ENCODE peak calls at places on chromosomes 6 and 20, in five cellular contexts. One of them, this sample, is unnamed.

GRCh38 chr6:158017621-158018369 is 36.1 kb downstream of the SYNJ2 start:
- DNase-seq in CD8-positive, alpha-beta memory T cell: no peak
- DNase-seq in T-helper 2 cell: no peak
- DNase-seq in lower leg skin: no peak
- DNase-seq in stimulated activated naive B cell treated with anti-CD40 and anti-IgM and Interleukin-4, amounts not matched to agents 10 μg/mL and 1 μg/mL and 100 μg/mL, for 72 hours: no peak
- DNase-seq in this sample: no peak

GRCh38 chr6:111061493-111061892 is 25.8 kb upstream of the SLC16A10 start:
- DNase-seq in CD8-positive, alpha-beta memory T cell: no peak
- DNase-seq in T-helper 2 cell: no peak
- DNase-seq in lower leg skin: no peak
- DNase-seq in stimulated activated naive B cell treated with anti-CD40 and anti-IgM and Interleukin-4, amounts not matched to agents 10 μg/mL and 1 μg/mL and 100 μg/mL, for 72 hours: no peak
- DNase-seq in this sample: peak; percentile 8

GRCh38 chr6:24497254-24497989 is 2.7 kb downstream of the ALDH5A1 start:
- DNase-seq in CD8-positive, alpha-beta memory T cell: no peak
- DNase-seq in T-helper 2 cell: no peak
- DNase-seq in lower leg skin: peak; percentile 7
- DNase-seq in stimulated activated naive B cell treated with anti-CD40 and anti-IgM and Interleukin-4, amounts not matched to agents 10 μg/mL and 1 μg/mL and 100 μg/mL, for 72 hours: no peak
- DNase-seq in this sample: no peak

GRCh38 chr6:45650527-45651135 is 272.9 kb upstream of the SUPT3H start:
- DNase-seq in CD8-positive, alpha-beta memory T cell: no peak
- DNase-seq in T-helper 2 cell: no peak
- DNase-seq in lower leg skin: peak; percentile 32
- DNase-seq in stimulated activated naive B cell treated with anti-CD40 and anti-IgM and Interleukin-4, amounts not matched to agents 10 μg/mL and 1 μg/mL and 100 μg/mL, for 72 hours: no peak
- DNase-seq in this sample: peak; percentile 92

GRCh38 chr6:89297695-89298351 is 17.3 kb downstream of the GABRR2 start:
- DNase-seq in CD8-positive, alpha-beta memory T cell: peak; percentile 61
- DNase-seq in T-helper 2 cell: peak; percentile 81
- DNase-seq in lower leg skin: peak; percentile 39
- DNase-seq in stimulated activated naive B cell treated with anti-CD40 and anti-IgM and Interleukin-4, amounts not matched to agents 10 μg/mL and 1 μg/mL and 100 μg/mL, for 72 hours: peak; percentile 56
- DNase-seq in this sample: peak; percentile 99

GRCh38 chr6:36713846-36714245 is 16.2 kb downstream of the RAB44 start:
- DNase-seq in CD8-positive, alpha-beta memory T cell: no peak
- DNase-seq in T-helper 2 cell: no peak
- DNase-seq in lower leg skin: peak; percentile 68
- DNase-seq in stimulated activated naive B cell treated with anti-CD40 and anti-IgM and Interleukin-4, amounts not matched to agents 10 μg/mL and 1 μg/mL and 100 μg/mL, for 72 hours: no peak
- DNase-seq in this sample: no peak

GRCh38 chr6:42279966-42280629 is 62.4 kb upstream of the MRPS10 start:
- DNase-seq in CD8-positive, alpha-beta memory T cell: no peak
- DNase-seq in T-helper 2 cell: no peak
- DNase-seq in lower leg skin: peak; percentile 80
- DNase-seq in stimulated activated naive B cell treated with anti-CD40 and anti-IgM and Interleukin-4, amounts not matched to agents 10 μg/mL and 1 μg/mL and 100 μg/mL, for 72 hours: no peak
- DNase-seq in this sample: peak; percentile 42

GRCh38 chr6:33885121-33886057 is 81.6 kb upstream of the MLN start:
- DNase-seq in CD8-positive, alpha-beta memory T cell: no peak
- DNase-seq in T-helper 2 cell: no peak
- DNase-seq in lower leg skin: no peak
- DNase-seq in stimulated activated naive B cell treated with anti-CD40 and anti-IgM and Interleukin-4, amounts not matched to agents 10 μg/mL and 1 μg/mL and 100 μg/mL, for 72 hours: no peak
- DNase-seq in this sample: peak; percentile 21

GRCh38 chr20:57439432-57439831 is 48.2 kb downstream of the RBM38 start:
- DNase-seq in CD8-positive, alpha-beta memory T cell: no peak
- DNase-seq in T-helper 2 cell: no peak
- DNase-seq in lower leg skin: no peak
- DNase-seq in stimulated activated naive B cell treated with anti-CD40 and anti-IgM and Interleukin-4, amounts not matched to agents 10 μg/mL and 1 μg/mL and 100 μg/mL, for 72 hours: no peak
- DNase-seq in this sample: no peak

This sample was measured in iris pigment epithelial cell.